ENCODE peak calls at places on chromosome 21, in nine cellular contexts. J is HuH-7.5; H is body of pancreas; U is HEK293T; N is stimulated activated CD4-positive, alpha-beta T cell treated with anti-CD3 and anti-CD28 coated beads, Interleukin-1b, Interleukin-23, amount 100 ng/mL, for 1 hour; R is activated T-cell treated with anti-CD3 and anti-CD28 coated beads for 1 hour; P is renal cortical epithelial cell; I is AML-193; Q is amygdala. D is an unnamed sample.

GRCh38 chr21:45788198-45788597 is 144.7 kb downstream of the PCBP3 start:
- DNase-seq in N (no peak), J (no peak), I (no peak), P (no peak), Q (no peak), R (no peak), H (no peak), U (no peak), D (no peak)

GRCh38 chr21:32602099-32602498 is 10.1 kb downstream of the CFAP298 start:
- DNase-seq in R (no peak), J (no peak), U (no peak), I (no peak), N (no peak), P (no peak), H (no peak), Q (no peak), D (no peak)

GRCh38 chr21:16037386-16037785 is 307.6 kb downstream of the USP25 start:
- DNase-seq in Q (no peak), I (no peak), R (no peak), H (no peak), U (no peak), J (no peak), N (no peak), P (peak), D (no peak)

GRCh38 chr21:42527489-42528158 is 14.0 kb downstream of the SLC37A1 start:
- DNase-seq in H (no peak), N (no peak), Q (no peak), I (no peak), U (no peak), P (no peak), J (no peak), R (peak), D (no peak)

GRCh38 chr21:32253215-32253641 is 25.6 kb downstream of the MIS18A start:
- DNase-seq in U (no peak), N (no peak), J (no peak), P (no peak), Q (no peak), H (peak), I (no peak), R (no peak), D (no peak)

GRCh38 chr21:38955495-38955894 is 149.8 kb downstream of the ETS2 start:
- DNase-seq in I (no peak), N (no peak), H (no peak), Q (no peak), R (no peak), J (no peak), U (no peak), P (peak), D (no peak)

GRCh38 chr21:28975401-28975800 is 17.3 kb downstream of the LTN1 start:
- DNase-seq in H (no peak), U (no peak), J (no peak), P (no peak), R (no peak), I (no peak), N (no peak), Q (no peak), D (peak)

GRCh38 chr21:25818156-25818950 is 83.6 kb downstream of the GABPA start:
- DNase-seq in J (no peak), I (no peak), Q (no peak), U (no peak), R (no peak), N (no peak), H (no peak), P (no peak), D (no peak)

GRCh38 chr21:15071012-15071411 is 6.2 kb upstream of the NRIP1 start:
- DNase-seq in R (no peak), J (no peak), N (no peak), H (no peak), Q (no peak), I (no peak), U (no peak), P (no peak), D (no peak)

GRCh38 chr21:46077674-46078101 is 20.2 kb upstream of the COL6A2 start:
- DNase-seq in J (no peak), H (no peak), Q (no peak), P (no peak), U (no peak), N (no peak), I (no peak), R (no peak), D (no peak)

GRCh38 chr21:14536929-14537328 is 9.2 kb downstream of the SAMSN1 start:
- DNase-seq in Q (no peak), I (no peak), H (no peak), P (no peak), R (no peak), J (no peak), N (no peak), U (no peak), D (no peak)

GRCh38 chr21:33813832-33814231 is 101.8 kb downstream of the ATP5PO start:
- DNase-seq in Q (no peak), I (no peak), H (no peak), U (no peak), P (no peak), N (no peak), J (no peak), R (no peak), D (no peak)

GRCh38 chr21:41367598-41368360 is 6.0 kb downstream of the MX2 start:
- DNase-seq in N (no peak), P (no peak), Q (no peak), R (no peak), I (no peak), J (no peak), U (no peak), H (no peak), D (no peak)

GRCh38 chr21:45417951-45418300 is 13.0 kb downstream of the COL18A1 start:
- DNase-seq in P (no peak), N (no peak), J (no peak), I (no peak), R (no peak), H (no peak), U (no peak), Q (no peak), D (no peak)

GRCh38 chr21:45224189-45224938 is 63.3 kb downstream of the POFUT2 start:
- DNase-seq in P (no peak), H (no peak), Q (no peak), N (peak), J (no peak), R (peak), I (no peak), U (no peak), D (no peak)